ENCODE peak calls at places on chromosomes 3 and 15, in eight cellular contexts. S, D, X, N, J, F, B and P are unnamed samples.

GRCh38 chr3:155960060-155960459 is 89.6 kb downstream of the GMPS start:
- DNase-seq in S (no peak), D (no peak), X (no peak), N (no peak), J (peak), F (peak), B (no peak), P (peak)

GRCh38 chr3:151410891-151411559 is 26.5 kb upstream of the P2RY12 start:
- DNase-seq in S (no peak), D (no peak), X (peak), N (no peak), J (peak), F (peak), B (no peak), P (no peak)

GRCh38 chr15:79179108-79179561 is 88.6 kb upstream of the RASGRF1 start:
- DNase-seq in S (peak), D (no peak), X (no peak), N (no peak), J (peak), F (peak), B (no peak), P (no peak)

GRCh38 chr15:73244333-73244732 is 124.4 kb downstream of the HCN4 start:
- DNase-seq in S (peak), D (peak), X (no peak), N (no peak), J (no peak), F (no peak), B (no peak), P (no peak)

GRCh38 chr3:154851644-154852043 is 228.5 kb upstream of the MME start:
- DNase-seq in S (no peak), D (no peak), X (no peak), N (no peak), J (no peak), F (no peak), B (no peak), P (no peak)

GRCh38 chr3:27354161-27354560 is 15.0 kb downstream of the NEK10 start:
- DNase-seq in S (no peak), D (no peak), X (no peak), N (no peak), J (no peak), F (no peak), B (no peak), P (no peak)

GRCh38 chr15:46312133-46312740 is 677.4 kb downstream of the SQOR start:
- DNase-seq in S (peak), D (peak), X (no peak), N (peak), J (peak), F (peak), B (peak), P (peak)

GRCh38 chr3:58564456-58565160 is 12.6 kb downstream of the FAM107A start:
- DNase-seq in S (peak), D (no peak), X (no peak), N (no peak), J (peak), F (peak), B (no peak), P (peak)

GRCh38 chr15:57732526-57733331 is 26.2 kb downstream of the POLR2M start:
- DNase-seq in S (peak), D (peak), X (no peak), N (peak), J (peak), F (peak), B (no peak), P (peak)

GRCh38 chr3:70028311-70028710 is 28.8 kb downstream of the SAMMSON start:
- DNase-seq in S (no peak), D (no peak), X (no peak), N (no peak), J (no peak), F (no peak), B (no peak), P (no peak)

GRCh38 chr3:43288366-43288765 is 2.0 kb downstream of the SNRK start:
- DNase-seq in S (no peak), D (peak), X (no peak), N (no peak), J (peak), F (peak), B (no peak), P (no peak)

GRCh38 chr3:53193466-53194217 is 32.6 kb downstream of the PRKCD start:
- DNase-seq in S (no peak), D (no peak), X (no peak), N (no peak), J (peak), F (no peak), B (no peak), P (no peak)

GRCh38 chr3:172354931-172355499 is 93.2 kb downstream of the GHSR start:
- DNase-seq in S (no peak), D (no peak), X (no peak), N (no peak), J (no peak), F (no peak), B (no peak), P (no peak)

GRCh38 chr3:184284696-184285095 is 8.9 kb downstream of the ECE2 start:
- DNase-seq in S (peak), D (no peak), X (no peak), N (no peak), J (peak), F (peak), B (no peak), P (no peak)

GRCh38 chr3:46901591-46902187 is 24.2 kb downstream of the PTH1R start:
- DNase-seq in S (no peak), D (no peak), X (no peak), N (no peak), J (no peak), F (no peak), B (peak), P (no peak)

GRCh38 chr15:49827311-49827710 is 206.5 kb downstream of the DTWD1 start:
- DNase-seq in S (no peak), D (no peak), X (no peak), N (no peak), J (no peak), F (no peak), B (no peak), P (no peak)

GRCh38 chr3:113948015-113948917 is 453 bp downstream of the ZDHHC23 start:
- DNase-seq in S (peak), D (peak), X (peak), N (peak), J (peak), F (no peak), B (no peak), P (no peak)

GRCh38 chr3:113947372-113948014 is at the start of gene ZDHHC23:
- DNase-seq in S (peak), D (peak), X (peak), N (peak), J (peak), F (peak), B (peak), P (no peak)

GRCh38 chr3:113946831-113947230 is 982 bp upstream of the ZDHHC23 start:
- DNase-seq in S (no peak), D (no peak), X (no peak), N (no peak), J (no peak), F (no peak), B (no peak), P (no peak)
- H3K27ac ChIP-seq in S (no peak), D (no peak), X (peak), N (no peak), J (no peak), F (no peak), B (no peak), P (no peak)

DNA sequence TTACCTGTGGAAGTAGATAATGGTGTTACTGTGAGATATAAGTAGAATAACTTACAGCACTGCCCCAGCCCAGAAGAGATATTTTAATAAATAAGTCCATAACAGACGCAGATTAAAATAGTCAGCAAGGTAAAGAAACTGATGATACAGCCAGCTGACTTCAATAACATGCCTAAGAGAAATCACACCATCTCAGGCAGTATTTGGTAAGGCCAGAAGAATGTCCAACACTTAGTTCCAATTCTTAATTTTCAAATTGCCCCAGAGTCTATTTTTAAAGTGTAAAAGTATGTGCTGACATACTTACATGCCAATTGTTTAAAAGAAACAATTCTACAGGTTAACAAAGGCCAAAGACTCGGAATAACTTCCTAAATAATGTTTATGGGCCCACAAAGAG is 1.6 kb downstream of the GNB4 start:
- DNase-seq in S (no peak), D (no peak), X (no peak), N (no peak), J (peak), F (peak), B (no peak), P (no peak)
- H3K4me3 ChIP-seq in S (no peak), D (no peak), X (peak), N (no peak), J (peak), F (peak), B (peak), P (peak)

DNA sequence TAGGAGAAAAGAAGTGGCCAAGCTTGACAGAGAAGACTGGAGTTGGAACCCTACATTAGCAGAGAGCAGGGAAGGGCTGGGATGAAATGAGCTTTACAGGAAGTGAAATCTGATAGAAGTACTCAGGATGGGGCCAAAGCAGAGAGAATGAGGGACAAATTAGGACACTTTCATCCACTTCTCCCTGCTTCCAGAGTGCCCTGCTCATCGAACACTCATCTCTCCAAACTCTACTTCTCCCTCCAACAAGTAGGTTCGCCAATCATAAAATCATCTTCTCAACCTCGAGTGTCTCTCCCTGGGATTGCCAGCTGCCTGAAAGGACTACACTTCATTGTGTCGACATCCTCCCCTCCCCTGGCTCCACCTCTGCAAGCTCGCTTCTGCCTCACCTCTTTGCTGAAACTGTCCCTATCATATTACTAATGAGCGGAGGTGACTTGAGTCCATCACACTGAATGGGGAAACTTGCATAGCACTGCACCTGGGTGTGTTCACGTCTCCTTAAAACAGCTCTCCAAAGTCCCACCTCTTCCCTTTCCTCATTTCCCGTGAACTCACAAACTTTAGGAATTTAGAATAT is 365.8 kb downstream of the FOXP1 start:
- DNase-seq in S (no peak), D (no peak), X (no peak), N (peak), J (no peak), F (no peak), B (no peak), P (no peak)
- H3K27ac ChIP-seq in S (no peak), D (no peak), X (no peak), N (no peak), J (no peak), F (no peak), B (no peak), P (no peak)

DNA sequence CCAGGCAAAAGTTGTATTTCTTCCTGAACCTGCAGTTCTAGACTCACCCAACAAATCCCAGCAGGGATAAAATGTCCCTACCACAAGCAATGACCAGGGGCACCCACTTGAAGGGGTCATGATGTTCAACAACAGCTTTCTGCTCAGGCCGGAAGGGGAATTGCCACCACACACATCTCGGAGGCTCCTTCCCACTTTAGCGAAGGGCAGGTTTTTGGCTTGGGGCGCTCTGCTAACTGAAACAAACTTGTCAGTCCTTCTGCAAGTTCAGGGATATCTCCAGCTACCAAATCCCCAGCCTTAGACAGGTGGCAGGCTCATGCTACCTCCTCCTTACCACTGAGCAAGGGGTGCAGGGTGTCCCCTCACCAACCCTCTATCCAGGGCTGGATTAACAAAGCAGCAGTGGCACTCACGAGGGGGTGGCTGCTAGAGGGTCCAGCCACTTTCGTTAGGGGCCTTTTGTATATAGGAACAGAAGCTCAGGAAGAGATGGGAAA is 2.2 kb downstream of the ADCY5 start:
- DNase-seq in S (no peak), D (no peak), X (no peak), N (no peak), J (no peak), F (no peak), B (no peak), P (no peak)
- H3K4me3 ChIP-seq in S (no peak), D (no peak), X (no peak), N (no peak), J (no peak), F (no peak), B (peak), P (no peak)

DNA sequence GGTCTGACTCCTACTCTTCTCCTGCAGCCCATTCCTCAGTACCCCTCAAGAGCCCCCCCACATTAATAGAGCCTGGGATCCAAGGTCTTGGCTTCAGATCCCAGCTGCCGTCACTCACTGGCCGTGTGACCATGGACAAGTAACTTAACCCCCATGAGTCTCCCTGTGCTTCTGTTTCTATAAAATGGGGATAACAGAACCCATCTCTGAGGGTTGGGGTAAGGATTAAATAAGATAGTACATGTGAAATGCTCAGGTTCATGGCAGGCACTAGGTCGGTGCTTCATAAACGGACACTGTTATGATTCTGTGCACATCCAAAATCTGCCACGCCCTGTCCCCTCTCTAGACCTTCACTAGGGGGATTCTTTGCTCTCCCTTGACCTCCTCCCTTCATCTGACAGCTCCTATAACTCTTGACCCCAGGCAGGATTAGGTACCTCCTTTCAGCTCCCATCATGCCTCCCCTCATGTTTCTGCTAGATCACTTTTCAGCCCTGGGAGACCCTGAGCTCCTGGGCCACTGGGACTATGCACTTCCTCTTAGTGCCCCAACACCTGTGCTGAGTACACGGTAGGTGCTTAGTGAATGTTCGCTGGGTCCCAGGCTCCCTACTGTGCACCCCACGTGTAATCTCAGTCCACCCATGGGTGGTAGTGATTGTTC is 1.5 kb downstream of the CAND2 start:
- DNase-seq in S (no peak), D (no peak), X (no peak), N (no peak), J (no peak), F (no peak), B (no peak), P (no peak)
- H3K27ac ChIP-seq in S (no peak), D (no peak), X (no peak), N (no peak), J (no peak), F (no peak), B (peak), P (no peak)

GRCh38 chr15:60381148-60381788 is 16.5 kb downstream of the ANXA2 start:
- DNase-seq in S (no peak), D (no peak), X (no peak), N (no peak), J (peak), F (peak), B (no peak), P (no peak)

GRCh38 chr15:60385620-60386552 is 11.9 kb downstream of the ANXA2 start:
- DNase-seq in S (no peak), D (no peak), X (no peak), N (no peak), J (no peak), F (no peak), B (no peak), P (no peak)

GRCh38 chr15:60384526-60385127 is 13.2 kb downstream of the ANXA2 start:
- DNase-seq in S (no peak), D (no peak), X (no peak), N (no peak), J (no peak), F (no peak), B (no peak), P (no peak)

GRCh38 chr15:60383008-60383694 is 14.6 kb downstream of the ANXA2 start:
- DNase-seq in S (no peak), D (no peak), X (no peak), N (no peak), J (no peak), F (no peak), B (no peak), P (no peak)

GRCh38 chr15:60384052-60384451 is 13.7 kb downstream of the ANXA2 start:
- DNase-seq in S (no peak), D (no peak), X (no peak), N (no peak), J (peak), F (peak), B (no peak), P (no peak)
- H3K4me3 ChIP-seq in S (no peak), D (no peak), X (no peak), N (no peak), J (no peak), F (no peak), B (no peak), P (no peak)

DNA sequence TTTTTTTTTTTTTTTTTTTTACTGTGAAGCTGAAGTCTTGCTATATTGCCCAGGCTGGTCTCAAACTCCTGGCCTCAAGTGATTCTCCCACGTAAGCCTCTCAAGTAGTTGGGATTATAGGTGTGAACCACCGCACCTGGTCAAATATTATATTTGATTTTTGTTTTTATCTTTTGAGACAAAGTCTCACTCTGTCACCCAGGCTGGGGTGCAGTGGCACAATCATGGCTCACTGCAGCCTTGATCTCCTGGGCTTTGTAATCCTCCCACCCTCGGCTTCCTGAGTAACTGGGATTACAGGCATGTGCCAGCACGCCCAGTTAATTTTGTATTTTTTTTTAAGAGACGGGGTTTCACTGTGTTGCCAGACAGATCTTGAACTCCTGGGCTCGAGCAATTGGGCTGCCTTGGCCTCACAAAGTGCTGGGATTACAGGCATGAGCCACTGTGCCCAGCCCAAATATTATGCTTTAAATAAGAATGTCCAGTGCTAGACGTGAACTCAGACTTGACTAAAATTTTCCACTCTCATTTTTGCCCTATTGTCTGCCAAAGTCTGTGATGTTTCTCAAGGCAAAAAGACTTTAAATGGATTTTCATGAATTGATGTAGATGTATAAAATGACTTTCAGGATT is 33.4 kb upstream of the CRBN start:
- DNase-seq in S (no peak), D (no peak), X (no peak), N (no peak), J (no peak), F (no peak), B (no peak), P (no peak)
- H3K27ac ChIP-seq in S (no peak), D (no peak), X (no peak), N (no peak), J (no peak), F (no peak), B (no peak), P (no peak)

DNA sequence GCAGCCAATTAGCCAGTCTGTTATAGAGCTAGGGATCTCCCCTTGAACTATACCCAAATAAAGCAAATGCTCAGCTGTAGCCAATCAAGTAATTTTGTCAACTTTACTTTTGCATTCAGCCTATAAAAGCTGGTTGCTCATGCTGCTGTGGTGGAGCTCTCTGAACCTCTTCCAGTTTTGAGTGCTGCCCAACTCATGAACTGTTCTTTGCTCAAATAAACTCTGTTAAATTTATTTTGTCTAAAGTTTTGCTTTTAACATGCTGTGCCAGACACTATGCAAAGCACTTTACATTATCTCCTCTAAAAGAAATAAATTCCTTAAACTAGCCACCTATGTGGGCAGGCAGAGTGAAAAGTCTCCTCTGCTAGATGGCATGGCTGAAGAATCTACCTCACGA is 51.6 kb upstream of the PXYLP1 start:
- DNase-seq in S (no peak), D (no peak), X (no peak), N (no peak), J (no peak), F (no peak), B (no peak), P (no peak)
- H3K4me3 ChIP-seq in S (no peak), D (no peak), X (no peak), N (no peak), J (no peak), F (no peak), B (no peak), P (no peak)

GRCh38 chr3:119302697-119303630 is 8.8 kb downstream of the ARHGAP31 start:
- DNase-seq in S (no peak), D (no peak), X (no peak), N (no peak), J (no peak), F (no peak), B (no peak), P (no peak)

GRCh38 chr3:119304201-119304713 is 10.1 kb downstream of the ARHGAP31 start:
- DNase-seq in S (no peak), D (no peak), X (no peak), N (no peak), J (peak), F (peak), B (no peak), P (no peak)

GRCh38 chr3:119298565-119298941 is 4.4 kb downstream of the ARHGAP31 start:
- DNase-seq in S (no peak), D (no peak), X (no peak), N (no peak), J (no peak), F (no peak), B (no peak), P (no peak)

GRCh38 chr3:119301001-119301400 is 6.8 kb downstream of the ARHGAP31 start:
- DNase-seq in S (no peak), D (no peak), X (no peak), N (no peak), J (no peak), F (no peak), B (no peak), P (no peak)

DNA sequence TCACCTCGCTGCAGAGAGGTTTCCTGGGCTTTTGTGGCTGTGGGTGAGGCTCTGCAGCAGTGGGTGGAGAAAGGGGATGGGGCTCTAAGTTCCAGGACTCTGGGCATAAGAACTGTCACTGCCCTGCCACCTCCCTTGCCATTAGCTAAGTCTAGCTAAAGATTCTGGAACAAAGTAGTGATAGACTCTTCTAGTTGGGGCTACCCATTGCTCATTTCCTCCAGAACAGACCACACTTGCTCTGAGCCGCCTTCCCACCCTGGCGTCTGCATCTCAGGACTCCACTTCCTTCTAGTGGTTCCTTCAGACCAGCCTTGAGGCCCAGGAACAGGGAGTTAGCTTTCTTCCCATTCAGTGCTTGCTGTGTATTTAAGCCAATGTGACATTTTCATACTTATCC is 7.5 kb downstream of the ARHGAP31 start:
- DNase-seq in S (no peak), D (no peak), X (no peak), N (no peak), J (no peak), F (no peak), B (no peak), P (no peak)
- H3K27ac ChIP-seq in S (no peak), D (no peak), X (no peak), N (no peak), J (no peak), F (no peak), B (peak), P (no peak)